ENCODE peak calls at places on chromosomes 11 and 22, in nine cellular contexts. E, P, J, Q, F, I, S, K and C are unnamed samples.

GRCh38 chr11:116329354-116330090 is 443.3 kb downstream of the BUD13 start:
- DNase-seq in E (no peak), S (peak), Q (no peak), I (no peak), P (no peak), J (no peak), K (no peak), F (no peak), C (no peak)

GRCh38 chr11:112588252-112588668 is 327.6 kb upstream of the PLET1 start:
- DNase-seq in I (peak), J (peak), P (peak), S (peak), F (peak), Q (peak), K (peak), E (peak), C (peak)

GRCh38 chr11:86106916-86107315 is 38.0 kb upstream of the PICALM start:
- DNase-seq in J (no peak), F (no peak), Q (no peak), S (no peak), E (no peak), I (no peak), P (peak), K (no peak), C (no peak)

GRCh38 chr11:6655020-6655789 is 404 bp downstream of the DCHS1 start:
- DNase-seq in P (no peak), I (peak), J (no peak), Q (peak), S (no peak), K (no peak), E (no peak), F (no peak), C (no peak)

GRCh38 chr11:78170413-78170812 is 18.0 kb downstream of the KCTD21 start:
- DNase-seq in Q (no peak), K (no peak), E (no peak), P (no peak), F (no peak), S (no peak), J (no peak), I (no peak), C (no peak)

GRCh38 chr22:32204211-32204855 is 540 bp downstream of the RFPL2 start:
- DNase-seq in K (no peak), J (no peak), F (peak), S (peak), Q (no peak), I (no peak), E (no peak), P (no peak), C (peak)

GRCh38 chr11:15111215-15111614 is 3.5 kb upstream of the INSC start:
- DNase-seq in F (no peak), E (no peak), P (no peak), S (no peak), I (no peak), Q (no peak), J (no peak), K (no peak), C (no peak)

GRCh38 chr11:112795142-112795815 is 165.9 kb upstream of the NCAM1 start:
- DNase-seq in I (no peak), E (peak), F (no peak), K (peak), S (peak), P (peak), Q (no peak), J (peak), C (peak)

GRCh38 chr22:22359465-22359864 is 114.9 kb downstream of the VPREB1 start:
- DNase-seq in J (no peak), S (no peak), F (no peak), I (no peak), E (no peak), P (no peak), K (no peak), Q (no peak), C (no peak)

GRCh38 chr11:70411713-70412452 is 13.6 kb downstream of the CTTN start:
- DNase-seq in J (no peak), I (no peak), F (no peak), P (no peak), S (no peak), K (no peak), Q (no peak), E (no peak), C (no peak)

GRCh38 chr22:46803031-46803880 is 40.8 kb downstream of the TBC1D22A start:
- DNase-seq in Q (peak), I (peak), P (no peak), S (peak), J (no peak), K (peak), F (peak), E (peak), C (peak)

GRCh38 chr22:46058591-46059519 is 81.9 kb upstream of the WNT7B start:
- DNase-seq in Q (no peak), K (no peak), J (peak), F (peak), E (no peak), I (no peak), S (peak), P (no peak), C (no peak)

GRCh38 chr11:118872403-118872821 is 11.3 kb upstream of the CXCR5 start:
- DNase-seq in F (no peak), E (no peak), K (no peak), S (no peak), P (no peak), Q (peak), J (no peak), I (no peak), C (peak)